ENCODE peak calls at places on chromosomes 7 and 10, in four cellular contexts. I is K562, B is GM12878, C is HepG2. Y is an unnamed sample.

GRCh38 chr10:49608925-49609282 is 1.2 kb upstream of the SLC18A3 start:
- DNase-seq in I (no peak), B (no peak), C (no peak), Y (peak)

GRCh38 chr10:24435374-24435773 is 226.4 kb downstream of the KIAA1217 start:
- DNase-seq in I (no peak), B (no peak), C (no peak), Y (no peak)

GRCh38 chr10:44961231-44961571 is 1.6 kb downstream of the RASSF4 start:
- DNase-seq in I (no peak), B (no peak), C (no peak), Y (no peak)

GRCh38 chr7:149719912-149720335 is 53.5 kb downstream of the ZNF467 start:
- DNase-seq in I (peak), B (no peak), C (no peak), Y (no peak)

GRCh38 chr7:100914208-100914878 is 18.7 kb upstream of the ACHE start:
- DNase-seq in I (no peak), B (no peak), C (peak), Y (no peak)

GRCh38 chr7:2199956-2200583 is 32.7 kb downstream of the MAD1L1 start:
- DNase-seq in I (no peak), B (no peak), C (no peak), Y (no peak)

GRCh38 chr7:32583791-32584190 is 88.5 kb downstream of the AVL9 start:
- DNase-seq in I (no peak), B (no peak), C (no peak), Y (no peak)

GRCh38 chr7:1457949-1458675 is 1.2 kb downstream of the MICALL2 start:
- DNase-seq in I (no peak), B (no peak), C (peak), Y (no peak)

GRCh38 chr10:46229144-46229563 is 57.6 kb upstream of the ANTXRL start:
- DNase-seq in I (peak), B (no peak), C (peak), Y (peak)

GRCh38 chr7:137354361-137354760 is 10.8 kb upstream of the PTN start:
- DNase-seq in I (no peak), B (no peak), C (no peak), Y (no peak)

GRCh38 chr10:248307-248706 is 113.1 kb downstream of the ZMYND11 start:
- DNase-seq in I (no peak), B (no peak), C (no peak), Y (no peak)

GRCh38 chr10:78175444-78175843 is 141.8 kb downstream of the RPS24 start:
- DNase-seq in I (no peak), B (no peak), C (no peak), Y (no peak)

GRCh38 chr10:44383749-44384600 is 922 bp downstream of the CXCL12 start:
- DNase-seq in I (no peak), B (no peak), C (no peak), Y (no peak)

GRCh38 chr7:151731022-151731441 is 145.9 kb downstream of the PRKAG2 start:
- DNase-seq in I (no peak), B (no peak), C (no peak), Y (no peak)

GRCh38 chr10:96642973-96643372 is 56.2 kb upstream of the TM9SF3 start:
- DNase-seq in I (peak), B (no peak), C (peak), Y (peak)

GRCh38 chr7:157411580-157411979 is 74.8 kb downstream of the DNAJB6 start:
- DNase-seq in I (peak), B (no peak), C (no peak), Y (peak)

GRCh38 chr7:23261843-23262452 is 15.4 kb downstream of the GPNMB start:
- DNase-seq in I (peak), B (no peak), C (peak), Y (peak)

GRCh38 chr10:29613791-29614190 is 21.0 kb downstream of the SVIL start:
- DNase-seq in I (no peak), B (no peak), C (no peak), Y (no peak)

DNA sequence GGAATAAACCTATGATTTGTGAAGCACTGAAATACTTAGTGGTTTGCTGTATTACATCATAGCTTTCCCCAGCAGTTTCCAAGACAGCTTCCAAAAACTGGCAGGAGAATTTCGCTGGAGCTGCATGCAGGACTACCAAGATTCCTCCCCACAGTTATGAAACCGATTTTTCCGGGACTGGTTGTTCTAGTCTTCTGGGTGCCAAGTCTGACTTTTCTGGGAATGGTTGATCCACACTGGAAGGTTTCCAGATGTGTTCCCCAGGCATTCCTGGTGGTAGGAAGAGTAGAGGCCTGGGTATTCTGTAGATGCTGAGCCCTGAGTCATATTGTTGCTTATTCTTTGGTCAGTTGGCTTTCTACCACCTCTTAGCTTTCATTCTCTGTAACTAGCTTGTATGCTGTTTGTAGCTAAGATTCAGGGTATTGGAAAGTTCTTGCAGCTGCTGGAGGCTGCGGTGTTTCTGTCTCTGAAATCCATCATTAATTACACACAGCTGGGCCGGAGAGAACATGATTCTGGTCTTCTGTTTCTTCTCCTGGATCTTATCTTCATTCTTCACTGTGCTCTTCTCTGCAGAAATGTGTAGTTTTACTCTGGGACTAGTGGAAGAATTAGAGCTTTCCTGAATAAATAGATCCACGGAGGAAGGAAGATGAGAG is 6.3 kb downstream of the ABCC2 start:
- DNase-seq in I (no peak), B (no peak), C (no peak), Y (no peak)
- TF ChIP-seq CREM in I (no peak), B (no peak), C (no peak), Y (no peak)

DNA sequence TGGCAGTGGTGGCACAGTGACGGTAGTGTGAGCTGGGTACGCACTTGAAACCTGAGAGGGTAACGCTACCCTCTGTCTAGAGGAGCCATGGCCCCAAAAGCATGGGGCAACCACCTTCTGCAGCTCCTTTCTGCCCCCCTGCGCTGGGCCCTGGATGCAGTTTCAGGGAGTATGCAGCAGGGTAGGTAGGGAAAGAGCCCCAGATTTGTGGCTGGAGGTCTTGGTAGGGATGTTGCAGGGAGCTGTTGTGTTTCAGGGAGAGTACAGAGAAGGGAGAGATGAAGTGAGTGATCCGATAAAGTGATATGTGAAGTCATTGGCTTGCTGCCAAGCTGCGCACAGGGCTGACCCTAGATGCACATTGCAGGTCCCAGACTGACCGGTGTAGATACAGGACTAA is 2.7 kb upstream of the PGAM2 start:
- DNase-seq in I (no peak), B (no peak), C (no peak), Y (no peak)
- TF ChIP-seq CREB1 in I (no peak), B (no peak), C (no peak), Y (no peak)

GRCh38 chr7:4523219-4523618 is 158.9 kb upstream of the FOXK1 start:
- DNase-seq in I (no peak), B (no peak), C (no peak), Y (no peak)

GRCh38 chr7:4519819-4520520 is 162.1 kb upstream of the FOXK1 start:
- DNase-seq in I (no peak), B (no peak), C (no peak), Y (no peak)

GRCh38 chr7:4527988-4528641 is 154.0 kb upstream of the FOXK1 start:
- DNase-seq in I (no peak), B (no peak), C (no peak), Y (no peak)

GRCh38 chr7:4525884-4526283 is 156.2 kb upstream of the FOXK1 start:
- DNase-seq in I (no peak), B (no peak), C (no peak), Y (no peak)

GRCh38 chr7:4523873-4524272 is 158.2 kb upstream of the FOXK1 start:
- DNase-seq in I (no peak), B (no peak), C (no peak), Y (no peak)
- TF ChIP-seq CREM in I (no peak), B (no peak), C (no peak), Y (no peak)

GRCh38 chr10:52053522-52053921 is 260.6 kb upstream of the DKK1 start:
- DNase-seq in I (no peak), B (no peak), C (no peak), Y (no peak)
- TF ChIP-seq CREB1 in I (no peak), B (no peak), C (no peak), Y (no peak)

GRCh38 chr7:114759347-114760062 is 162.4 kb upstream of the MDFIC start:
- DNase-seq in I (no peak), B (no peak), C (no peak), Y (no peak)
- TF ChIP-seq CREM in I (no peak), B (no peak), C (no peak), Y (no peak)

DNA sequence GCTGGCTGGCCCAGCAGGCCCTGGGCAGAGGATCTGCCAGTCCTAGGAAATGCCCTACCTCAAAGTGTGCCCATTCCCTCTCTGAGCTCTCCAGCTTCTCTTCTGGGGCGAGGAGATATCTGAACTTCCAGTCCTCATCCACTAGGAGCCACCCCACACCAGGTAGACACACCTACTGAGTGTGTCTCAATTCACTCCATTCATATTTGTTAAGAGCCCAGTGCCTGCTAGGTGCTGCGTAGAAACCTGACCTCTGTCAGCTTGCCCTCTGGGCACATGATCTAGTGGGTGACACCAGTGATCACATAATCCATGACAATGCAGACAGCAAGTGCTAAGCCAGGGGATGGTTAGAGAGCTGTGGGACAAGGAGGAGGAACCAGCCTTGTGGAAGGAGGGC is 81.5 kb downstream of the COL13A1 start:
- DNase-seq in I (no peak), B (no peak), C (peak), Y (no peak)
- TF ChIP-seq CREB1 in I (no peak), B (no peak), C (no peak), Y (no peak)

GRCh38 chr7:106423111-106423510 is 138.3 kb upstream of the NAMPT start:
- DNase-seq in I (no peak), B (no peak), C (no peak), Y (no peak)

GRCh38 chr7:106420210-106420609 is 135.4 kb upstream of the NAMPT start:
- DNase-seq in I (no peak), B (no peak), C (no peak), Y (no peak)

GRCh38 chr7:106419455-106420182 is 134.8 kb upstream of the NAMPT start:
- DNase-seq in I (no peak), B (no peak), C (no peak), Y (no peak)

GRCh38 chr7:106420741-106421140 is 136.0 kb upstream of the NAMPT start:
- DNase-seq in I (no peak), B (no peak), C (no peak), Y (no peak)

DNA sequence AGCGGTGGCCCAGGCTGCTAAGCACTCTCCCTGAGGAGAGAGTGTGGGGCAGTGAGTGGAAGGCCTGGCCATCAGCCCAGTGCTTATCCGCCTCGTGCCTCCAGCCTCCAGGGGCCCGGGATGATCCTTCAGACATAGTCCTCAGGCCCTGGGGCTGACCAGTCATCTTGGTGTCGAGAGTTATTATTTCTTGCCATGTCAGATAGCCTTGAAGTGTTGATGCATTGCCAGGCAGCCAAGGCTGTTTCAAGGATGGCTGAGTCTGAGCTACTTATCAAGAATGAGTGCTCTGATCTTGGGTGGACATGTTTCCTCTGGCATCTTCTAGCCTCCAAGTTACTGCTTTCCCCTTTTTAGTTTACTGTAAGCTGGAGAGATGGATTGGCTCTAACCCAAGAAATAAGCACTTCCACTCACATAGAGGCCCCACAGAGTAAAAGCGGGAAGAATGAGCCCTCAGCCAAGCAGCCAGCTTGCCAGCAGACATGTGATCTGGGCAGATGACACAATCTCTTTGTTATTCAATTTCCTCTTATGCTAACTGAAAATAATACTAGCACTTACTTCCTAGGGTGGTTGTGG is 136.5 kb upstream of the NAMPT start:
- DNase-seq in I (no peak), B (no peak), C (no peak), Y (no peak)
- TF ChIP-seq CREM in I (no peak), B (no peak), C (no peak), Y (no peak)

GRCh38 chr7:143318661-143319060 is 2.8 kb downstream of the CLCN1 start:
- DNase-seq in I (no peak), B (no peak), C (peak), Y (no peak)
- TF ChIP-seq CREB1 in I (no peak), B (no peak), C (no peak), Y (no peak)